ENCODE peak calls at places on chromosomes 6 and 20, in four cellular contexts. One of them, this sample, is unnamed.

GRCh38 chr20:17298751-17299150 is 71.9 kb downstream of the PCSK2 start:
- DNase-seq in astrocyte of the cerebellum: no peak
- DNase-seq in HTR-8/SVneo: no peak
- DNase-seq in effector memory CD8-positive, alpha-beta T cell: no peak
- DNase-seq in this sample: no peak

GRCh38 chr20:58669287-58670006 is 18.4 kb downstream of the STX16 start:
- DNase-seq in HTR-8/SVneo: no peak
- DNase-seq in astrocyte of the cerebellum: no peak
- DNase-seq in effector memory CD8-positive, alpha-beta T cell: no peak
- DNase-seq in this sample: no peak

GRCh38 chr6:127342296-127342945 is 988 bp downstream of the ECHDC1 start:
- DNase-seq in effector memory CD8-positive, alpha-beta T cell: no peak
- DNase-seq in HTR-8/SVneo: no peak
- DNase-seq in astrocyte of the cerebellum: no peak
- DNase-seq in this sample: no peak

GRCh38 chr6:166005401-166005845 is 162.2 kb downstream of the TBXT start:
- DNase-seq in HTR-8/SVneo: no peak
- DNase-seq in astrocyte of the cerebellum: no peak
- DNase-seq in effector memory CD8-positive, alpha-beta T cell: no peak
- DNase-seq in this sample: no peak

GRCh38 chr6:42745083-42745637 is 743 bp downstream of the TBCC start:
- DNase-seq in astrocyte of the cerebellum: no peak
- DNase-seq in HTR-8/SVneo: no peak
- DNase-seq in effector memory CD8-positive, alpha-beta T cell: peak
- DNase-seq in this sample: peak

GRCh38 chr6:166720859-166721258 is 93.8 kb upstream of the RPS6KA2 start:
- DNase-seq in HTR-8/SVneo: no peak
- DNase-seq in astrocyte of the cerebellum: no peak
- DNase-seq in effector memory CD8-positive, alpha-beta T cell: no peak
- DNase-seq in this sample: no peak

GRCh38 chr6:31169123-31169857 is 1.2 kb downstream of the POU5F1 start:
- DNase-seq in effector memory CD8-positive, alpha-beta T cell: no peak
- DNase-seq in HTR-8/SVneo: no peak
- DNase-seq in astrocyte of the cerebellum: no peak
- DNase-seq in this sample: no peak

GRCh38 chr6:53142810-53143209 is 5.8 kb downstream of the GCM1 start:
- DNase-seq in effector memory CD8-positive, alpha-beta T cell: no peak
- DNase-seq in astrocyte of the cerebellum: no peak
- DNase-seq in HTR-8/SVneo: no peak
- DNase-seq in this sample: no peak

GRCh38 chr20:8571660-8572059 is 439.6 kb downstream of the PLCB1 start:
- DNase-seq in astrocyte of the cerebellum: no peak
- DNase-seq in HTR-8/SVneo: no peak
- DNase-seq in effector memory CD8-positive, alpha-beta T cell: no peak
- DNase-seq in this sample: no peak

GRCh38 chr6:35360349-35361138 is 18.2 kb downstream of the PPARD start:
- DNase-seq in effector memory CD8-positive, alpha-beta T cell: no peak
- DNase-seq in HTR-8/SVneo: no peak
- DNase-seq in astrocyte of the cerebellum: peak
- DNase-seq in this sample: no peak

GRCh38 chr6:96898241-96898851 is 655 bp upstream of the NDUFAF4 start:
- DNase-seq in astrocyte of the cerebellum: no peak
- DNase-seq in HTR-8/SVneo: no peak
- DNase-seq in effector memory CD8-positive, alpha-beta T cell: no peak
- DNase-seq in this sample: peak

GRCh38 chr6:155544677-155545076 is 89.0 kb upstream of the NOX3 start:
- DNase-seq in HTR-8/SVneo: no peak
- DNase-seq in effector memory CD8-positive, alpha-beta T cell: no peak
- DNase-seq in astrocyte of the cerebellum: no peak
- DNase-seq in this sample: no peak

GRCh38 chr6:84422380-84422968 is 195.0 kb upstream of the CEP162 start:
- DNase-seq in HTR-8/SVneo: peak
- DNase-seq in astrocyte of the cerebellum: peak
- DNase-seq in effector memory CD8-positive, alpha-beta T cell: no peak
- DNase-seq in this sample: peak